ENCODE peak calls at places on chromosomes 11 and 22, in eight cellular contexts. L is nephron progenitor cell, Y is ACHN, U is lower leg skin, E is neuronal stem cell, F is NCI-H1105 treated with DMSO at 0.1 percent for 48 hours, K is brain microvascular endothelial cell, D is dermis microvascular lymphatic vessel endothelial cell. G is an unnamed sample.

GRCh38 chr22:35664955-35665577 is 16.8 kb downstream of the APOL6 start:
- DNase-seq in F (no peak), Y (peak; percentile 5), L (no peak), K (no peak), E (no peak), D (no peak), U (no peak), G (no peak)

GRCh38 chr11:108985611-108986279 is 320.9 kb downstream of the DDX10 start:
- DNase-seq in D (peak; percentile 83), Y (no peak), L (no peak), E (no peak), K (peak; percentile 55), U (no peak), F (no peak), G (no peak)

GRCh38 chr11:6655790-6656580 is at the start of gene DCHS1:
- DNase-seq in K (no peak), E (no peak), F (peak; percentile 33), U (no peak), L (peak; percentile 75), Y (no peak), D (peak; percentile 39), G (no peak)

GRCh38 chr22:35866646-35867045 is 149.0 kb downstream of the APOL5 start:
- DNase-seq in Y (no peak), E (peak; percentile 11), K (no peak), U (no peak), L (no peak), F (no peak), D (no peak), G (no peak)

GRCh38 chr11:28049338-28050216 is 58.4 kb downstream of the KIF18A start:
- DNase-seq in L (no peak), Y (no peak), U (no peak), D (peak; percentile 51), E (no peak), F (no peak), K (peak; percentile 4), G (peak; percentile 52)

GRCh38 chr11:122656631-122657101 is 1.1 kb downstream of the UBASH3B start:
- DNase-seq in L (peak; percentile 42), Y (peak; percentile 46), U (no peak), F (peak; percentile 42), E (peak; percentile 32), K (no peak), D (peak; percentile 38), G (no peak)

GRCh38 chr11:6782720-6783119 is at the start of gene OR2AG1:
- DNase-seq in L (no peak), U (no peak), D (no peak), K (no peak), Y (no peak), F (no peak), E (no peak), G (no peak)

GRCh38 chr11:94635072-94635471 is 67.9 kb downstream of the PIWIL4 start:
- DNase-seq in E (no peak), L (no peak), K (no peak), Y (no peak), D (no peak), U (no peak), F (no peak), G (no peak)

GRCh38 chr11:76233196-76233921 is 27.1 kb upstream of the WNT11 start:
- DNase-seq in E (no peak), D (no peak), U (no peak), Y (no peak), K (no peak), L (no peak), F (no peak), G (no peak)

GRCh38 chr22:20414450-20414849 is 20.5 kb downstream of the ZNF74 start:
- DNase-seq in Y (no peak), D (no peak), E (no peak), L (no peak), F (no peak), K (no peak), U (no peak), G (no peak)

GRCh38 chr11:71364176-71364671 is 84.0 kb downstream of the DHCR7 start:
- DNase-seq in F (no peak), D (no peak), K (no peak), L (no peak), E (no peak), U (no peak), Y (no peak), G (no peak)

GRCh38 chr11:82024760-82025159 is 708.9 kb downstream of the FAM181B start:
- DNase-seq in L (no peak), D (no peak), Y (no peak), F (no peak), E (no peak), K (no peak), U (no peak), G (no peak)

GRCh38 chr11:77080643-77081210 is 14.0 kb downstream of the CAPN5 start:
- DNase-seq in E (no peak), L (no peak), K (peak; percentile 35), D (no peak), F (no peak), Y (no peak), U (no peak), G (no peak)

GRCh38 chr11:111719379-111719778 is 46.8 kb downstream of the PPP2R1B start:
- DNase-seq in Y (no peak), F (no peak), E (no peak), K (no peak), D (peak; percentile 52), U (no peak), L (no peak), G (no peak)

GRCh38 chr22:42938449-42938848 is 76.5 kb downstream of the PACSIN2 start:
- DNase-seq in E (no peak), F (no peak), Y (no peak), K (no peak), L (no peak), D (no peak), U (no peak), G (no peak)

GRCh38 chr22:30381250-30381649 is 6.0 kb downstream of the RNF215 start:
- DNase-seq in D (no peak), F (no peak), E (no peak), U (no peak), Y (no peak), K (no peak), L (no peak), G (no peak)

GRCh38 chr11:69520186-69520585 is 38.7 kb downstream of the LINC01488 start:
- DNase-seq in F (no peak), D (no peak), K (no peak), Y (no peak), U (no peak), E (no peak), L (no peak), G (no peak)

GRCh38 chr11:14969922-14970323 is 2.2 kb downstream of the CALCA start:
- DNase-seq in Y (peak; percentile 29), E (peak; percentile 63), U (no peak), L (peak; percentile 88), D (peak; percentile 22), F (no peak), K (peak; percentile 25), G (peak; percentile 3)

GRCh38 chr11:43493431-43493830 is 134.7 kb downstream of the TTC17 start:
- DNase-seq in E (no peak), U (no peak), F (no peak), Y (no peak), D (peak; percentile 23), K (no peak), L (no peak), G (no peak)

GRCh38 chr22:45240137-45240809 is 421 bp downstream of the KIAA0930 start:
- DNase-seq in U (no peak), L (peak; percentile 37), D (peak; percentile 30), K (no peak), E (no peak), F (peak; percentile 30), Y (no peak), G (no peak)

GRCh38 chr11:67666676-67667489 is 7.5 kb downstream of the ALDH3B2 start:
- DNase-seq in L (no peak), E (no peak), F (no peak), U (no peak), K (no peak), D (no peak), Y (no peak), G (no peak)

GRCh38 chr22:30572840-30573593 is 1.4 kb downstream of the GAL3ST1 start:
- DNase-seq in L (no peak), U (no peak), Y (peak; percentile 71), E (no peak), K (no peak), D (no peak), F (no peak), G (no peak)

GRCh38 chr11:10303558-10304363 is 1.1 kb upstream of the ADM start:
- DNase-seq in K (peak; percentile 52), U (peak; percentile 46), F (peak; percentile 58), D (peak; percentile 49), E (no peak), Y (peak; percentile 70), L (peak; percentile 22), G (peak; percentile 7)

GRCh38 chr22:42754658-42755057 is 34.0 kb upstream of the A4GALT start:
- DNase-seq in Y (no peak), K (peak; percentile 13), E (no peak), D (no peak), L (no peak), F (no peak), U (no peak), G (peak; percentile 54)

GRCh38 chr11:12007230-12007593 is 1.2 kb downstream of the DKK3 start:
- DNase-seq in F (no peak), U (no peak), E (no peak), Y (no peak), L (no peak), K (no peak), D (no peak), G (no peak)

GRCh38 chr11:77174559-77174958 is 46.5 kb downstream of the MYO7A start:
- DNase-seq in F (peak; percentile 48), D (no peak), K (no peak), U (no peak), L (no peak), Y (no peak), E (no peak), G (no peak)

GRCh38 chr22:41478891-41479521 is 10.1 kb downstream of the ACO2 start:
- DNase-seq in D (no peak), U (no peak), E (no peak), L (no peak), F (no peak), K (no peak), Y (no peak), G (peak; percentile 45)

GRCh38 chr22:24118689-24119384 is 62.5 kb upstream of the SUSD2 start:
- DNase-seq in D (no peak), L (no peak), K (no peak), Y (no peak), F (no peak), U (no peak), E (no peak), G (no peak)

G was measured in foreskin melanocyte.